ENCODE peak calls at places on chromosomes 12 and 14, in seven cellular contexts. U, I, C, R, J, V and H are unnamed samples.

GRCh38 chr12:109595321-109595902 is 21.8 kb downstream of the MVK start:
- DNase-seq in U (peak), I (no peak), C (peak), R (no peak), J (peak), V (no peak), H (no peak)

GRCh38 chr14:63249112-63249511 is 44.9 kb downstream of the RHOJ start:
- DNase-seq in U (no peak), I (no peak), C (no peak), R (no peak), J (no peak), V (no peak), H (peak)

GRCh38 chr12:132151766-132152410 is 7.6 kb downstream of the NOC4L start:
- DNase-seq in U (no peak), I (peak), C (no peak), R (no peak), J (no peak), V (no peak), H (no peak)

GRCh38 chr14:50318031-50318626 is 6.0 kb downstream of the DMAC2L start:
- DNase-seq in U (no peak), I (no peak), C (no peak), R (peak), J (peak), V (no peak), H (peak)

GRCh38 chr12:63021126-63021525 is 86.2 kb upstream of the PPM1H start:
- DNase-seq in U (no peak), I (no peak), C (no peak), R (no peak), J (peak), V (no peak), H (no peak)

GRCh38 chr12:57093412-57094193 is 4.7 kb downstream of the NAB2 start:
- DNase-seq in U (peak), I (peak), C (no peak), R (peak), J (peak), V (no peak), H (peak)

GRCh38 chr14:83071888-83072501 is 1538.3 kb upstream of the SEL1L start:
- DNase-seq in U (no peak), I (no peak), C (no peak), R (peak), J (peak), V (no peak), H (no peak)

GRCh38 chr12:29255061-29255460 is 106.0 kb downstream of the FAR2 start:
- DNase-seq in U (no peak), I (no peak), C (peak), R (no peak), J (peak), V (no peak), H (no peak)

GRCh38 chr14:53011053-53011462 is 60.2 kb upstream of the FERMT2 start:
- DNase-seq in U (no peak), I (peak), C (no peak), R (peak), J (no peak), V (peak), H (peak)

GRCh38 chr12:100201604-100202423 is 1.2 kb downstream of the ACTR6 start:
- DNase-seq in U (no peak), I (no peak), C (no peak), R (no peak), J (no peak), V (no peak), H (no peak)
- H3K4me3 ChIP-seq in U (peak), I (peak), C (peak), R (no peak), J (peak), V (peak), H (peak)

DNA sequence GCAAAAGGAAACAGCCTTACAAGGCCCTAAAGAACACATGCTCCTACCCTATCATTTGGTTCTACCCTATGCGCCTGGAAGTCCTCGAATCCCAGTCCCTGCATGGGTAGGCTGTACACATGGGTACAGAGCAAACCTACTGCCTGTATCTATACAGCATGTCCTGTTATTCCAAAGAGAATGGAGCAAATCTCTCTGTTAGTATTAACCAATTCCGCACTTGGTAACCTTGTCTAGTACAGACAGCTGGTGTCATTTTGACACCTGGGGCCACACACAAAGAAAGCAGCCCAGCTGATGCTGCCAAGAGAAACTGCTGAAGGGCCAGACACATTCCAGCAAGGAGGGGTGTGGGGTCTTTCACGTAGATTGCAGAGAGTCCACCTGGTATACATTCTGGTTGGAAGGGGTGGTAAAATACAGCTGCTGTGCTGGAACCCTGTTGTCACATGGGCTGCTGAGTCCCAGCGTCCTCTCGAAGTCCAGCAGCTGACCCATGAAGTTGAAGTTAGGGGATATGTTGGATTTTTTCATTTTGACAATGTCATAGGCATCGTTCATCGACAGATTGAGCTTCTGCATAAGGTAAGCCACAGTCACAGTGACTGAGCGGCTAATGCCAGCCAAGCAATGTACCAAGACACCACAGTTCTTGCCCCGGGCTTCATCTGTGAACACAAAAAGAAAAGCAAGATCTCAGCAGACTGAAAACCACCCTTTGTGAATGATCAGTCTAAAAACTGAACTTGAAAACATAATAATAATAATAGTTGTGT is 3.2 kb downstream of the DUSP6 start:
- DNase-seq in U (no peak), I (no peak), C (no peak), R (no peak), J (peak), V (no peak), H (peak)
- H3K4me3 ChIP-seq in U (no peak), I (peak), C (peak), R (peak), J (peak), V (peak), H (peak)

DNA sequence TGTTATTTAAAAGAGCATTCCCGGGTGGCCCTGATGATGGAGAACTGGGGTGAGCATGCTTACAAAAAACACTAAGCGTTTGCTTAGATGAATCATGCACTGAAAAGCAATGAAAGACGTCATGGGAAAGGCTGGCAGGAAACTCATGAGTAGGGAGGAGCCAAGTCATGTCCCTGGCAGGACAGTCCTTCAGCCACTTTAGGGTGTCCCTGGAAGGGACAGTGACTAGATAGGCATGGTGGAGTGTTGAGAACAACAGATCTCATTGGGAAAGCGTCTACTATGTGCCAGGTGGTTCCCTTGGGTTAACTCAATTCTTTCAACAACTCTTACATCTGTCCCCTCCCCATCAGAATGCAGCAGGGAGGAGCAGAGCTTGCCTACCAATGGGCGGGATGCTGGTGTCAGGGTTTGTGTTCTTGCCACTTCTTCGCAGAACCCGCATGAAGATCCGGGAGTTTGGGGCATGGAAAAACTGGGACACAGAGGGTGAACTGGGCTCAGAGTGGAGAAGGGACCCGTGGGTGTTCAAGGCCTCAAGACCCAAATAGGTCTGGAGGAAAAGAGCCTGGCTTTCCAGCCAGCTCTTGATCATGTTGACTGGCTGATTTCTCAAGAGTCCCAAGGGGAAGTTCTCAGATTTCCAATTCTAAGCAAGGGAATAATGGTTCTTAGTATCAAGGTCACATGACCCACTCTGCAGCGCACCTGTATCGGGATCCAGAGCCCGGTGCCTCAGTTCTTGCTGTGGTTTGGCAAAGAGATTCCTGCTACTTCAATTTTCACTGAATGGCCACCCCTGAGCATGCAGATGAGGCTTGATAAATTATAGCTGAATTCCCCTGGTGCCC is 653.9 kb upstream of the TBX3 start:
- DNase-seq in U (no peak), I (peak), C (no peak), R (no peak), J (no peak), V (peak), H (peak)
- H3K4me3 ChIP-seq in U (no peak), I (no peak), C (no peak), R (no peak), J (no peak), V (no peak), H (no peak)

GRCh38 chr14:81400852-81401251 is 728 bp upstream of the STON2 start:
- DNase-seq in U (no peak), I (peak), C (no peak), R (no peak), J (peak), V (peak), H (peak)
- H3K4me3 ChIP-seq in U (no peak), I (no peak), C (no peak), R (no peak), J (no peak), V (peak), H (no peak)

GRCh38 chr12:52879394-52880351 is 25.2 kb downstream of the KRT8 start:
- DNase-seq in U (peak), I (peak), C (peak), R (peak), J (peak), V (peak), H (peak)

GRCh38 chr12:52874573-52875435 is 26.0 kb upstream of the KRT78 start:
- DNase-seq in U (no peak), I (no peak), C (no peak), R (no peak), J (peak), V (no peak), H (no peak)

GRCh38 chr12:52876371-52876770 is 27.6 kb upstream of the KRT78 start:
- DNase-seq in U (no peak), I (no peak), C (no peak), R (no peak), J (no peak), V (no peak), H (no peak)

GRCh38 chr12:52877242-52877641 is 27.6 kb downstream of the KRT8 start:
- DNase-seq in U (no peak), I (no peak), C (no peak), R (no peak), J (no peak), V (no peak), H (no peak)

DNA sequence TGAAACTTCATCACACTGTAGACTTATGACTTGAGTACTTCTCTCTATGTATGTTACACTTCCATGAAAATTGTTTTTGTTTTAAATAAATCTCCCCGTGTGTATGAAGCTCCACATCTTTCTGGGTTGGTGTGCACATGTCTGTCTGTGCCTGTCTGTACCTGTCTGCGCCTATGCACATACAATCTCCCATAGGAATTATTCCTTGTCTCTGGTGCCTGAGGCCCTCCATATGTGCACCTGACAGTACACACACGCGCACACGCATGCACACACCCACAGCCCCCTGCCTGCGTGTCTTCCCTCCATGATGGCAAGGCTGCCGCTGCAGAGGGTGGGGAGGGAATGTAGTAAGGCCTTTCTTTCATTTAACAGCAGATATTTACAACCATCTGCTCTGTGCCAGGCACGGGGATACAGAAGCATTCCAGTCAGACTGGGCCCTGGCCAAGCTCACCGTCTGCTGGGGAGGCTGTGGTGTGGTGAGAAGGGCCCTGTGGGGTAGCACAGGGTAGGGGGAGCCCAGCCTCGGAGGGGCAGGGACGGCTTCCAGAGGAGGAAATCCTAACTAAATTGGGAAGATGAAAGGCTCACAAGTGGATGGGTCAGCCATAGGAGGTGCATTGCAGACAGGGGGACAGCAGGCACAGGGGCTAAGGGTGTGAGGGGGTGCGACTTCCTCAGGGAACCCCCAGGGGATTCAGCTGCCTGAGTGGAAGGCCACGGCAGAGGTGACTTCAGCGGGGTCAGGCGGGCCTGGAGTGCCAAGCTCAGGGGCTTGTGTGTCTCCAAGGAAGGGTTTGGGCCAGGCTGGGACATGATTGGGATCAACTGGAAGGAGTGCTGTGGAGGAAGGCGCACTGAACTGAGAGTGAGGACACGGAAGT is 26.1 kb downstream of the KRT8 start:
- DNase-seq in U (no peak), I (no peak), C (no peak), R (no peak), J (no peak), V (no peak), H (no peak)
- H3K4me3 ChIP-seq in U (no peak), I (no peak), C (no peak), R (peak), J (no peak), V (peak), H (no peak)

GRCh38 chr14:70127186-70127585 is 61.6 kb downstream of the SLC8A3 start:
- DNase-seq in U (no peak), I (no peak), C (no peak), R (no peak), J (no peak), V (no peak), H (no peak)

GRCh38 chr14:70116278-70116677 is 72.5 kb downstream of the SLC8A3 start:
- DNase-seq in U (no peak), I (no peak), C (no peak), R (no peak), J (no peak), V (no peak), H (no peak)

GRCh38 chr14:70118064-70118463 is 70.7 kb downstream of the SLC8A3 start:
- DNase-seq in U (no peak), I (no peak), C (no peak), R (no peak), J (no peak), V (no peak), H (no peak)

GRCh38 chr14:70123796-70124195 is 65.0 kb downstream of the SLC8A3 start:
- DNase-seq in U (no peak), I (no peak), C (no peak), R (no peak), J (no peak), V (no peak), H (no peak)

GRCh38 chr14:70121521-70121920 is 67.2 kb downstream of the SLC8A3 start:
- DNase-seq in U (no peak), I (no peak), C (no peak), R (peak), J (no peak), V (no peak), H (no peak)
- H3K4me3 ChIP-seq in U (no peak), I (no peak), C (no peak), R (no peak), J (no peak), V (no peak), H (no peak)